ENCODE peak calls at places on chromosomes 7 and 10, in six cellular contexts. Y is bronchial epithelial cell, U is heart right ventricle, N is upper lobe of right lung, W is heart left ventricle, V is lower leg skin. D is an unnamed sample.

GRCh38 chr7:116543664-116544063 is 18.8 kb downstream of the CAV1 start:
- DNase-seq in W (no peak), V (no peak), U (no peak), N (no peak), Y (peak), D (no peak)

GRCh38 chr7:150685219-150686029 is at the start of gene GIMAP2:
- DNase-seq in Y (peak), V (no peak), U (peak), N (no peak), W (no peak), D (no peak)

GRCh38 chr10:87090779-87091178 is 3.9 kb downstream of the GLUD1 start:
- DNase-seq in N (no peak), V (no peak), Y (no peak), U (no peak), W (no peak), D (no peak)

GRCh38 chr10:5560844-5561703 is 36.3 kb downstream of the CALML3 start:
- DNase-seq in W (no peak), U (no peak), N (peak), Y (no peak), V (peak), D (peak)

GRCh38 chr7:71132521-71133231 is 732 bp downstream of the GALNT17 start:
- DNase-seq in V (no peak), N (no peak), W (no peak), U (no peak), Y (no peak), D (no peak)

GRCh38 chr7:139544645-139545044 is 21.2 kb downstream of the CLEC2L start:
- DNase-seq in N (peak), V (no peak), W (no peak), Y (no peak), U (no peak), D (no peak)

GRCh38 chr10:48477181-48477580 is 127.7 kb downstream of the ARHGAP22 start:
- DNase-seq in N (no peak), W (no peak), V (no peak), U (no peak), Y (peak), D (no peak)

GRCh38 chr10:43195557-43195956 is 57.3 kb downstream of the CSGALNACT2 start:
- DNase-seq in Y (no peak), V (no peak), N (no peak), U (no peak), W (no peak), D (peak)

GRCh38 chr10:58173391-58173790 is 94.3 kb downstream of the IPMK start:
- DNase-seq in U (no peak), V (no peak), W (no peak), N (no peak), Y (no peak), D (no peak)

GRCh38 chr7:97020601-97021442 is 3.8 kb downstream of the DLX5 start:
- DNase-seq in N (no peak), W (no peak), U (no peak), V (no peak), Y (no peak), D (no peak)

GRCh38 chr10:89301721-89302445 is at the start of gene IFIT2:
- DNase-seq in Y (peak), W (peak), V (no peak), U (peak), N (no peak), D (no peak)

GRCh38 chr7:29486191-29486700 is 77.4 kb upstream of the PRR15 start:
- DNase-seq in V (no peak), N (no peak), U (no peak), W (no peak), Y (no peak), D (no peak)

GRCh38 chr7:150317748-150318444 is 5.3 kb upstream of the LRRC61 start:
- DNase-seq in N (no peak), Y (no peak), V (no peak), W (no peak), U (no peak), D (no peak)

GRCh38 chr10:58475322-58476277 is 37.1 kb upstream of the BICC1 start:
- DNase-seq in N (no peak), Y (peak), U (no peak), W (no peak), V (no peak), D (no peak)

GRCh38 chr10:100100651-100101525 is 19.2 kb upstream of the CPN1 start:
- DNase-seq in Y (peak), W (no peak), N (no peak), V (no peak), U (no peak), D (no peak)

GRCh38 chr7:27723086-27723485 is 16.9 kb upstream of the TAX1BP1 start:
- DNase-seq in W (no peak), U (no peak), V (no peak), N (no peak), Y (peak), D (no peak)

GRCh38 chr7:21125297-21125696 is 302.6 kb upstream of the SP4 start:
- DNase-seq in N (no peak), V (no peak), W (no peak), U (no peak), Y (no peak), D (no peak)

GRCh38 chr10:78715435-78715834 is 353.3 kb upstream of the ZMIZ1 start:
- DNase-seq in W (no peak), Y (no peak), N (no peak), U (no peak), V (no peak), D (no peak)

GRCh38 chr7:125504848-125505247 is 575.2 kb upstream of the POT1 start:
- DNase-seq in U (no peak), W (no peak), V (no peak), N (no peak), Y (no peak), D (no peak)

GRCh38 chr10:131858583-131859340 is 42.0 kb upstream of the PPP2R2D start:
- DNase-seq in W (peak), N (peak), U (no peak), Y (no peak), V (peak), D (peak)

GRCh38 chr7:144725070-144725469 is 110.8 kb downstream of the TPK1 start:
- DNase-seq in V (no peak), N (no peak), W (no peak), U (no peak), Y (no peak), D (no peak)

GRCh38 chr10:61621538-61622150 is 41.1 kb upstream of the CABCOCO1 start:
- DNase-seq in Y (peak), V (no peak), W (no peak), N (no peak), U (no peak), D (no peak)

GRCh38 chr7:69211739-69212138 is 386.5 kb upstream of the AUTS2 start:
- DNase-seq in W (no peak), N (no peak), U (no peak), V (peak), Y (no peak), D (no peak)

GRCh38 chr7:69429817-69430501 is 168.3 kb upstream of the AUTS2 start:
- DNase-seq in Y (no peak), V (no peak), U (peak), N (no peak), W (peak), D (no peak)

GRCh38 chr7:79361214-79361613 is 92.3 kb downstream of the MAGI2 start:
- DNase-seq in U (no peak), W (no peak), Y (no peak), V (no peak), N (no peak), D (no peak)

GRCh38 chr7:77409739-77410545 is 6.2 kb downstream of the GSAP start:
- DNase-seq in N (no peak), Y (peak), U (no peak), W (no peak), V (no peak), D (no peak)

GRCh38 chr7:112069879-112070321 is 136.3 kb downstream of the DOCK4 start:
- DNase-seq in V (no peak), Y (peak), W (no peak), N (no peak), U (no peak), D (no peak)

GRCh38 chr7:69349291-69349690 is 249.0 kb upstream of the AUTS2 start:
- DNase-seq in U (no peak), V (no peak), N (no peak), Y (no peak), W (no peak), D (no peak)

GRCh38 chr10:5666324-5667220 is at the start of gene ASB13:
- DNase-seq in Y (peak), U (peak), W (peak), N (peak), V (peak), D (no peak)

GRCh38 chr10:129680661-129681344 is 213.8 kb downstream of the MGMT start:
- DNase-seq in N (no peak), W (no peak), U (no peak), V (no peak), Y (no peak), D (no peak)

GRCh38 chr10:114706458-114707055 is 48.5 kb upstream of the ABLIM1 start:
- DNase-seq in N (no peak), Y (no peak), W (no peak), V (no peak), U (no peak), D (no peak)

GRCh38 chr7:114432627-114433026 is 18.0 kb downstream of the FOXP2 start:
- DNase-seq in N (no peak), Y (no peak), W (no peak), V (no peak), U (no peak), D (no peak)

GRCh38 chr10:110353244-110354119 is 48.8 kb upstream of the SMNDC1 start:
- DNase-seq in U (no peak), Y (peak), V (no peak), N (no peak), W (no peak), D (no peak)
- TF ChIP-seq CTCF in U (no peak), Y (peak), V (no peak), N (no peak), W (no peak), D (no peak)

DNA sequence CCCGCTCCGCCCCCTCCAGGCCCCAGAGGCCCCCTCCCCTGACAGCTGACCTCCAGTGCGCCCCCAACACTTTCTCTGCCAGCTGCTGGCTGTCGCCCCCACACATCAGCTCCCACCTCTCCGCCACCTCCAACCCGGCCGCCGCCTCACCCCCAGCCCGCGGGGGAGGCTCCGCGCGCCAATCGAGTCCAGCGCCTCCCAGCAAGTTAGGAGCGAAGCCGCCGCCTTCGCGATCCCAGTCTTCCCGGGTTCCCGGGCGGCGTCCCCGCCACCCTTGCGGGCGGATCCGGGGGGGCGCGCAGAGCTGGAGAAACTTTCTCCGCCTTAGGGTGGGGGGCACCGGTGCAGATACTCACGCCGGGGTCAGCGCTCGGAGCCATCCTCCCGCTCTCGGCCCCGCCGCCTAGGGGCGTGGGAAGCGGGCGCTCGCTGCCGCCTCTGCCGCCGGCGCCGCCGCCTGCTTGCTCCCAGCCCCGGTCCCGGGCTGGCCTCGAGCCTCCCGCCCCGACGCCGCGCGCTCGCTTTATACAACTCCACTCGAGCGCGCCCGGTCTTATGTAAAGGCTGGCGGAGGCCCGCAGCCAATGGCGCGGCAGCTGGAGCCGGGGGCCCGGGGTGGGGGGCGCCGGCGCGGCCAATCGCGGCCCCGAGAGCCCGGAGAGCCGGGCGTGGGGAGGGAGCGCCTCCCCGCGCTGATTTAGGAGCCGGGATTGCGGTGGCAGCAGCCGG is at the start of gene CRTAC1:
- DNase-seq in N (peak), W (peak), Y (no peak), V (peak), U (peak), D (no peak)
- TF ChIP-seq CTCF in N (no peak), W (no peak), Y (no peak), V (no peak), U (peak), D (peak)

GRCh38 chr7:83964318-83964717 is 230.3 kb downstream of the SEMA3A start:
- DNase-seq in W (no peak), V (no peak), U (no peak), N (no peak), Y (no peak), D (no peak)
- TF ChIP-seq CTCF in W (no peak), V (no peak), U (no peak), N (no peak), Y (no peak), D (no peak)

GRCh38 chr10:80924063-80924952 is 386.6 kb downstream of the SH2D4B start:
- DNase-seq in N (no peak), W (peak), U (peak), V (no peak), Y (peak), D (no peak)
- TF ChIP-seq CTCF in N (peak), W (peak), U (peak), V (no peak), Y (peak), D (peak)

GRCh38 chr10:4343798-4344370 is 482.1 kb upstream of the AKR1E2 start:
- DNase-seq in N (no peak), Y (no peak), V (no peak), W (no peak), U (no peak), D (no peak)

GRCh38 chr10:4346257-4346656 is 479.8 kb upstream of the AKR1E2 start:
- DNase-seq in N (no peak), Y (no peak), U (no peak), V (no peak), W (no peak), D (no peak)

GRCh38 chr10:4343091-4343490 is 482.9 kb upstream of the AKR1E2 start:
- DNase-seq in U (no peak), W (no peak), N (no peak), V (no peak), Y (no peak), D (no peak)

GRCh38 chr10:4345842-4346241 is 480.2 kb upstream of the AKR1E2 start:
- DNase-seq in V (no peak), Y (no peak), N (no peak), W (no peak), U (no peak), D (no peak)

GRCh38 chr10:4344544-4344994 is 481.4 kb upstream of the AKR1E2 start:
- DNase-seq in Y (peak), W (peak), N (peak), U (peak), V (peak), D (no peak)
- TF ChIP-seq CTCF in Y (no peak), W (peak), N (no peak), U (peak), V (no peak), D (peak)